ENCODE peak calls at places on chromosomes 16 and 17, in ten cellular contexts. B is GM12878, M is cardiac muscle cell, W is transverse colon, Y is colonic mucosa, A is heart left ventricle, N is aorta, D is Peyer's patch, Z is fibroblast of lung, G is neuronal stem cell. K is an unnamed sample. For H3K4me1, the result is how much of the 10 kb centered on the place peaks cover.

GRCh38 chr16:31435341-31436220 is 7.0 kb downstream of the ZNF843 start:
- DNase-seq in D (peak), Y (no peak), N (peak), A (no peak), M (no peak), G (no peak), B (no peak), W (no peak), Z (no peak), K (no peak)

GRCh38 chr17:68777856-68778694 is 176.9 kb upstream of the FAM20A start:
- DNase-seq in W (peak), B (no peak), Z (no peak), Y (peak), M (no peak), D (no peak), G (no peak), A (no peak), N (no peak), K (no peak)

GRCh38 chr16:80375973-80376372 is 164.8 kb upstream of the DYNLRB2 start:
- DNase-seq in N (no peak), M (no peak), D (no peak), Z (no peak), A (no peak), Y (no peak), B (no peak), G (no peak), W (no peak), K (no peak)

GRCh38 chr16:70713781-70714180 is 27.9 kb upstream of the MTSS2 start:
- DNase-seq in M (no peak), B (no peak), W (no peak), Y (no peak), D (no peak), Z (no peak), G (no peak), N (no peak), A (no peak), K (no peak)

GRCh38 chr16:81700071-81700779 is 78.9 kb upstream of the PLCG2 start:
- DNase-seq in Z (peak), G (no peak), N (no peak), Y (no peak), A (peak), M (no peak), B (no peak), W (no peak), D (no peak), K (no peak)

GRCh38 chr16:67537270-67537635 is 8.6 kb downstream of the RIPOR1 start:
- DNase-seq in N (peak), A (peak), W (peak), Z (peak), G (no peak), Y (peak), D (no peak), M (peak), B (no peak), K (peak)

GRCh38 chr17:18208092-18208491 is 17.3 kb upstream of the LLGL1 start:
- DNase-seq in Z (no peak), M (no peak), G (no peak), N (no peak), W (no peak), Y (no peak), B (no peak), A (no peak), D (no peak), K (no peak)

GRCh38 chr16:10514369-10515055 is 65.9 kb downstream of the EMP2 start:
- DNase-seq in D (no peak), A (no peak), N (no peak), B (no peak), G (peak), M (peak), W (peak), Z (peak), Y (peak), K (no peak)

GRCh38 chr17:40499551-40500189 is 1.8 kb downstream of the TNS4 start:
- DNase-seq in N (peak), Z (peak), M (peak), A (peak), Y (peak), D (peak), B (no peak), W (peak), G (no peak), K (no peak)

GRCh38 chr17:4263282-4264215 is at the start of gene ANKFY1:
- DNase-seq in Z (peak), M (peak), W (peak), N (peak), Y (peak), G (peak), D (peak), A (peak), B (peak), K (peak)

GRCh38 chr16:24973771-24974461 is 41.3 kb downstream of the ARHGAP17 start:
- DNase-seq in M (no peak), G (no peak), A (no peak), Y (no peak), D (no peak), N (no peak), W (no peak), B (no peak), Z (no peak), K (no peak)

DNA sequence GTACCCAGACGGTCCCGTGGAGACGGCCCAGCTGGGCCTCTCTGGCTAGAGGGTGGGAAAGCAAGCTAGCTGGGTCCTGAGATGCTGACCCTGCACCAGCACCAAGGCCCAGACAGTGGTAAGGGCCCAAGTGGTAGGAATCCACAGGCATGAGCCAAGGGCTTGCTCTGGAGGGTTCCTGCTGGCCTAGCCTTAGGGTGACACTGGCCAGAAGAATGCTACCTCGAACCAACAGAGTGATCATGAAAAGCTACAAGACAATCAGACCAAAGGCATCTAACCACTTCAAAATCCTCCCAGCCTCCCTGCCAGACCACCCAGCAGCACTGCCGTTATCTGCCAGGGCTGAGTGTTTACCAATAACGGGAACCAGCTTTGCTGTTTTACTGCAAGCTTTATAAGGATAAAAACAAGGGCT is 13.2 kb downstream of the HIC1 start:
- DNase-seq in M (no peak), B (no peak), Y (no peak), G (no peak), Z (peak), W (no peak), N (peak), A (no peak), D (no peak), K (no peak)
- H3K4me1 ChIP-seq in M (under half), B (under half), Y (under half), G (under half), Z (half or more), W (under half), N (under half), A (half or more), D (under half), K (under half)

GRCh38 chr17:72616457-72616856 is 476.0 kb downstream of the SLC39A11 start:
- DNase-seq in B (no peak), A (no peak), M (no peak), W (no peak), G (no peak), D (no peak), Z (no peak), N (no peak), Y (no peak), K (no peak)

GRCh38 chr17:72614871-72615626 is 477.4 kb downstream of the SLC39A11 start:
- DNase-seq in Y (peak), W (peak), N (no peak), M (peak), A (no peak), D (peak), Z (peak), B (no peak), G (peak), K (no peak)

GRCh38 chr17:72614476-72614870 is 478.0 kb downstream of the SLC39A11 start:
- DNase-seq in N (no peak), D (no peak), Z (peak), W (no peak), Y (no peak), A (no peak), M (no peak), G (no peak), B (no peak), K (no peak)

GRCh38 chr17:72617557-72617956 is 474.9 kb downstream of the SLC39A11 start:
- DNase-seq in B (no peak), W (no peak), M (no peak), G (no peak), Y (no peak), Z (no peak), A (no peak), N (no peak), D (no peak), K (no peak)

DNA sequence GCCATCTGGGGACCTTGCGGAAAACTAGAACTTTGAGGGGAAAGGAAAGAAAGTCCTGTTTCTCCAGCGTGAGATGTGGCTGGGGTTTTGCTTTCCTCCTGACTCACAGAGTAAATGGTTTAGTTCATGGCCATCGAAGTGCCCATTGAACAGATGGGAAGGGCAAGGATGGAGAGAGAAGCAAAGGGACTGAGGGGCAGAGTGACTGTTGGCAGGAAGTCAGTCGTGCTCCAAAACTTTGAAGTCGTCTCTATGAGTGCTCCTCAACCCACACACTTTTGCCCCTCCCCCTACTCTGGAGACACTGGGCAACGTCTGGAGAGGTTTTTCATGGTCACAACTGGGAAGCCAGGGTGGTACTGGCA is 476.9 kb downstream of the SLC39A11 start:
- DNase-seq in G (no peak), D (no peak), Y (peak), M (no peak), Z (no peak), W (no peak), A (no peak), N (no peak), B (no peak), K (no peak)
- H3K4me1 ChIP-seq in G (under half), D (under half), Y (under half), M (under half), Z (under half), W (under half), A (under half), N (under half), B (under half), K (under half)

GRCh38 chr17:27513849-27514248 is 57.6 kb downstream of the KSR1 start:
- DNase-seq in N (no peak), G (no peak), W (no peak), B (no peak), Y (no peak), Z (no peak), D (no peak), A (no peak), M (no peak), K (no peak)

GRCh38 chr17:27512511-27513346 is 56.5 kb downstream of the KSR1 start:
- DNase-seq in M (no peak), W (no peak), B (no peak), Y (no peak), N (no peak), D (no peak), A (no peak), G (no peak), Z (no peak), K (no peak)

GRCh38 chr17:27511921-27512320 is 55.7 kb downstream of the KSR1 start:
- DNase-seq in M (no peak), W (no peak), Z (no peak), B (no peak), A (no peak), Y (no peak), G (no peak), D (no peak), N (no peak), K (no peak)

GRCh38 chr17:27518048-27518447 is 61.8 kb downstream of the KSR1 start:
- DNase-seq in D (no peak), W (no peak), Y (no peak), A (no peak), N (no peak), M (no peak), G (no peak), B (no peak), Z (no peak), K (no peak)

GRCh38 chr17:27514595-27515413 is 58.6 kb downstream of the KSR1 start:
- DNase-seq in M (no peak), Y (no peak), G (no peak), W (no peak), Z (no peak), A (no peak), D (no peak), B (no peak), N (no peak), K (no peak)
- H3K4me1 ChIP-seq in M (under half), Y (under half), G (under half), W (under half), Z (under half), A (under half), D (under half), B (under half), N (under half), K (under half)

GRCh38 chr17:65134035-65134434 is 3.1 kb upstream of the RGS9 start:
- DNase-seq in M (no peak), D (no peak), W (no peak), Z (no peak), N (no peak), A (no peak), G (no peak), B (no peak), Y (no peak), K (no peak)

GRCh38 chr17:65142247-65142646 is 5.1 kb downstream of the RGS9 start:
- DNase-seq in N (no peak), W (no peak), A (no peak), Y (no peak), M (no peak), Z (no peak), B (no peak), D (no peak), G (no peak), K (no peak)

GRCh38 chr17:65137076-65137935 is at the start of gene RGS9:
- DNase-seq in D (peak), W (peak), G (peak), M (peak), B (peak), A (peak), Y (peak), N (peak), Z (peak), K (peak)

GRCh38 chr17:65143899-65144590 is 6.9 kb downstream of the RGS9 start:
- DNase-seq in B (no peak), W (no peak), D (no peak), Y (no peak), G (no peak), M (no peak), A (no peak), Z (peak), N (no peak), K (no peak)

GRCh38 chr17:65139045-65139764 is 2.0 kb downstream of the RGS9 start:
- DNase-seq in N (no peak), D (no peak), G (no peak), W (no peak), Y (no peak), Z (no peak), M (no peak), B (no peak), A (no peak), K (no peak)
- H3K4me1 ChIP-seq in N (under half), D (under half), G (under half), W (under half), Y (under half), Z (under half), M (under half), B (under half), A (under half), K (under half)

GRCh38 chr17:7838291-7839075 is 4.5 kb downstream of the KDM6B start:
- DNase-seq in D (no peak), N (peak), Y (peak), A (no peak), B (no peak), G (peak), W (peak), Z (peak), M (peak), K (peak)
- H3K4me1 ChIP-seq in D (under half), N (under half), Y (under half), A (half or more), B (under half), G (under half), W (half or more), Z (under half), M (under half), K (half or more)

DNA sequence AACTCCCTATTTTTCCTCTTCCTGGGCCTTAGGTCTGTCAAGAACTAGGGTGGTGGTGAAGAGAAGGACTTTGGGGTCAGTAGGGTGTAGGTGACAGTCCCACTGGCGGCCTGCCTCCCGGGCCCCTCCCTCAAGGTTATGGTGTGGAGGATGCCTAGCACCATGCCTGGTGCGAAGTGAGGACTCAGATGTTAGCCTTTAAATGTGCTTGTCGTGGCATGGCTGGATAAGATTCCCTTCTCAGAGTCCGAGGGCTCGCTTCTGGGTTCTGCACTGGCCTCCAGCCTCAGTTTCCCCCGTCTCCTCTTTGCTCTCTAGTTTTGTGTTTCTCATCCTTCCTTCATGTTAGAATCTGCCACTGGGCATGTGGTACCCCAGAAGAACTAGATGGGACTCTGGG is 32.0 kb downstream of the HAPSTR1 start:
- DNase-seq in B (no peak), A (no peak), D (no peak), Y (no peak), Z (no peak), G (no peak), N (no peak), M (no peak), W (no peak), K (no peak)
- H3K4me1 ChIP-seq in B (under half), A (half or more), D (under half), Y (under half), Z (under half), G (under half), N (under half), M (under half), W (under half), K (under half)

K was measured in CD8-positive, alpha-beta memory T cell.